ENCODE peak calls at places on chromosome 7, in seven cellular contexts. M, W, K, U, X, N and C are unnamed samples.
A peak's percentile ranks its signal among the peaks of the same experiment; 100 is the strongest.

GRCh38 chr7:24591152-24591551 is 17.9 kb downstream of the PALS2 start:
- DNase-seq in K (no peak), N (no peak), M (no peak), U (no peak), W (no peak), X (no peak), C (no peak)

GRCh38 chr7:6606866-6607583 is 8.4 kb upstream of the ZNF853 start:
- DNase-seq in U (no peak), M (no peak), N (no peak), K (no peak), X (no peak), W (no peak), C (no peak)

GRCh38 chr7:16028103-16028502 is 341.6 kb upstream of the MEOX2 start:
- DNase-seq in K (no peak), M (no peak), X (no peak), N (no peak), W (no peak), U (no peak), C (no peak)

GRCh38 chr7:151813445-151813844 is 63.5 kb downstream of the PRKAG2 start:
- DNase-seq in U (no peak), N (no peak), K (no peak), W (no peak), M (no peak), X (no peak), C (no peak)

GRCh38 chr7:1063361-1063760 is 19.0 kb downstream of the GPR146 start:
- DNase-seq in M (no peak), U (no peak), K (no peak), W (no peak), X (no peak), N (no peak), C (no peak)

GRCh38 chr7:95596183-95597135 is at the start of gene PDK4:
- DNase-seq in M (peak; percentile 22), X (no peak), U (no peak), N (no peak), K (peak; percentile 94), W (peak; percentile 96), C (peak; percentile 70)

GRCh38 chr7:158279539-158280466 is 307.8 kb downstream of the PTPRN2 start:
- DNase-seq in N (no peak), U (no peak), X (no peak), W (peak; percentile 3), M (no peak), K (no peak), C (no peak)

GRCh38 chr7:23335621-23336020 is 36.5 kb downstream of the MALSU1 start:
- DNase-seq in U (no peak), K (no peak), N (no peak), W (no peak), M (no peak), X (no peak), C (no peak)

GRCh38 chr7:45196374-45196773 is 38.8 kb downstream of the RAMP3 start:
- DNase-seq in N (peak; percentile 61), W (no peak), X (no peak), U (no peak), M (no peak), K (no peak), C (no peak)

GRCh38 chr7:141157138-141157765 is 83.4 kb downstream of the TMEM178B start:
- DNase-seq in N (no peak), M (no peak), X (no peak), U (no peak), K (no peak), W (no peak), C (no peak)

GRCh38 chr7:7221602-7222038 is 39.3 kb downstream of the C1GALT1 start:
- DNase-seq in K (no peak), X (peak; percentile 23), U (no peak), N (no peak), M (peak; percentile 32), W (no peak), C (no peak)